ENCODE peak calls at places on chromosome 18, in nine cellular contexts. C is central memory CD4-positive, alpha-beta T cell; O is germinal center; D is ureter; R is C1 segment of cervical spinal cord; M is KBM-7; J is SJCRH30; B is LoVo; Q is activated naive CD8-positive, alpha-beta T cell treated with anti-CD3 and anti-CD28 coated beads, Interleukin-2, amount 50 U/mL, for 24 hours. E is an unnamed sample.

GRCh38 chr18:48732767-48733424 is 194.1 kb downstream of the CTIF start:
- DNase-seq in B (no peak), R (no peak), J (no peak), O (no peak), Q (no peak), C (no peak), M (no peak), D (no peak), E (no peak)

GRCh38 chr18:3441290-3441689 is 8.7 kb upstream of the TGIF1 start:
- DNase-seq in O (no peak), R (no peak), D (no peak), C (no peak), B (no peak), Q (peak; percentile 26), M (peak; percentile 56), J (peak; percentile 51), E (peak; percentile 39)

GRCh38 chr18:3012306-3012919 is 531 bp downstream of the LPIN2 start:
- DNase-seq in M (peak; percentile 44), R (peak; percentile 42), C (peak; percentile 57), B (peak; percentile 9), J (no peak), Q (peak; percentile 46), D (peak; percentile 62), O (peak; percentile 56), E (peak; percentile 42)

GRCh38 chr18:51391731-51392130 is 194.2 kb upstream of the MEX3C start:
- DNase-seq in O (no peak), D (no peak), J (peak; percentile 93), R (peak; percentile 17), C (no peak), M (no peak), B (no peak), Q (no peak), E (no peak)

GRCh38 chr18:37845498-37845897 is 279.9 kb upstream of the CELF4 start:
- DNase-seq in O (no peak), D (no peak), J (no peak), R (no peak), Q (no peak), M (no peak), C (no peak), B (no peak), E (no peak)

GRCh38 chr18:64966667-64967066 is 784.1 kb upstream of the CDH7 start:
- DNase-seq in B (no peak), D (no peak), C (no peak), M (no peak), O (no peak), R (no peak), J (peak; percentile 3), Q (no peak), E (no peak)

GRCh38 chr18:3594760-3595241 is 144.8 kb downstream of the TGIF1 start:
- DNase-seq in O (no peak), C (peak; percentile 38), M (no peak), J (peak; percentile 53), D (no peak), R (peak; percentile 58), Q (peak; percentile 39), B (peak; percentile 42), E (no peak)

GRCh38 chr18:73774836-73775509 is 372.7 kb downstream of the FBXO15 start:
- DNase-seq in R (no peak), Q (no peak), M (no peak), B (no peak), J (peak; percentile 62), C (no peak), D (no peak), O (no peak), E (no peak)

GRCh38 chr18:23302514-23302851 is 150.6 kb upstream of the RIOK3 start:
- DNase-seq in M (no peak), C (no peak), Q (no peak), D (no peak), J (no peak), B (no peak), O (no peak), R (no peak), E (no peak)